ENCODE peak calls at places on chromosomes 1 and 21, in seven cellular contexts. One of them, this sample, is unnamed.

GRCh38 chr1:19398309-19398760 is 86.2 kb downstream of the SLC66A1 start:
- DNase-seq in kidney glomerular epithelial cell: peak
- DNase-seq in activated CD4-positive, alpha-beta T cell treated with anti-CD3 and anti-CD28 coated beads, Interleukin-2, amount 50 U/mL, for 24 hours: no peak
- DNase-seq in CD8-positive, alpha-beta T cell: no peak
- DNase-seq in HEK293T: no peak
- DNase-seq in lower lobe of right lung: no peak
- DNase-seq in NB4: no peak
- DNase-seq in this sample: peak

GRCh38 chr1:35560256-35561225 is 2.9 kb downstream of the NCDN start:
- DNase-seq in NB4: no peak
- DNase-seq in activated CD4-positive, alpha-beta T cell treated with anti-CD3 and anti-CD28 coated beads, Interleukin-2, amount 50 U/mL, for 24 hours: no peak
- DNase-seq in HEK293T: no peak
- DNase-seq in lower lobe of right lung: peak
- DNase-seq in CD8-positive, alpha-beta T cell: no peak
- DNase-seq in kidney glomerular epithelial cell: no peak
- DNase-seq in this sample: no peak

GRCh38 chr1:15678578-15678977 is 5.5 kb upstream of the PLEKHM2 start:
- DNase-seq in kidney glomerular epithelial cell: peak
- DNase-seq in activated CD4-positive, alpha-beta T cell treated with anti-CD3 and anti-CD28 coated beads, Interleukin-2, amount 50 U/mL, for 24 hours: no peak
- DNase-seq in NB4: peak
- DNase-seq in CD8-positive, alpha-beta T cell: no peak
- DNase-seq in HEK293T: no peak
- DNase-seq in lower lobe of right lung: no peak
- DNase-seq in this sample: peak

GRCh38 chr1:246219508-246220030 is 287.5 kb downstream of the SMYD3 start:
- DNase-seq in lower lobe of right lung: no peak
- DNase-seq in NB4: peak
- DNase-seq in HEK293T: no peak
- DNase-seq in activated CD4-positive, alpha-beta T cell treated with anti-CD3 and anti-CD28 coated beads, Interleukin-2, amount 50 U/mL, for 24 hours: no peak
- DNase-seq in CD8-positive, alpha-beta T cell: no peak
- DNase-seq in kidney glomerular epithelial cell: no peak
- DNase-seq in this sample: no peak

GRCh38 chr1:114330451-114330983 is 176.8 kb upstream of the SYT6 start:
- DNase-seq in kidney glomerular epithelial cell: no peak
- DNase-seq in NB4: no peak
- DNase-seq in activated CD4-positive, alpha-beta T cell treated with anti-CD3 and anti-CD28 coated beads, Interleukin-2, amount 50 U/mL, for 24 hours: no peak
- DNase-seq in lower lobe of right lung: no peak
- DNase-seq in HEK293T: no peak
- DNase-seq in CD8-positive, alpha-beta T cell: no peak
- DNase-seq in this sample: no peak

GRCh38 chr1:219038398-219038797 is 135.3 kb upstream of the LYPLAL1 start:
- DNase-seq in CD8-positive, alpha-beta T cell: no peak
- DNase-seq in activated CD4-positive, alpha-beta T cell treated with anti-CD3 and anti-CD28 coated beads, Interleukin-2, amount 50 U/mL, for 24 hours: no peak
- DNase-seq in lower lobe of right lung: no peak
- DNase-seq in NB4: no peak
- DNase-seq in kidney glomerular epithelial cell: no peak
- DNase-seq in HEK293T: no peak
- DNase-seq in this sample: no peak

GRCh38 chr1:154534263-154534844 is 24.1 kb downstream of the UBE2Q1 start:
- DNase-seq in CD8-positive, alpha-beta T cell: no peak
- DNase-seq in kidney glomerular epithelial cell: peak
- DNase-seq in NB4: peak
- DNase-seq in HEK293T: peak
- DNase-seq in lower lobe of right lung: no peak
- DNase-seq in activated CD4-positive, alpha-beta T cell treated with anti-CD3 and anti-CD28 coated beads, Interleukin-2, amount 50 U/mL, for 24 hours: no peak
- DNase-seq in this sample: peak

GRCh38 chr1:87556326-87556725 is 227.6 kb downstream of the LMO4 start:
- DNase-seq in CD8-positive, alpha-beta T cell: no peak
- DNase-seq in HEK293T: no peak
- DNase-seq in NB4: no peak
- DNase-seq in lower lobe of right lung: no peak
- DNase-seq in activated CD4-positive, alpha-beta T cell treated with anti-CD3 and anti-CD28 coated beads, Interleukin-2, amount 50 U/mL, for 24 hours: no peak
- DNase-seq in kidney glomerular epithelial cell: no peak
- DNase-seq in this sample: no peak

GRCh38 chr1:61432616-61433388 is 292.1 kb downstream of the TM2D1 start:
- DNase-seq in CD8-positive, alpha-beta T cell: no peak
- DNase-seq in NB4: no peak
- DNase-seq in lower lobe of right lung: no peak
- DNase-seq in activated CD4-positive, alpha-beta T cell treated with anti-CD3 and anti-CD28 coated beads, Interleukin-2, amount 50 U/mL, for 24 hours: no peak
- DNase-seq in HEK293T: no peak
- DNase-seq in kidney glomerular epithelial cell: no peak
- DNase-seq in this sample: no peak

GRCh38 chr1:230308039-230308438 is 118.1 kb downstream of the PGBD5 start:
- DNase-seq in kidney glomerular epithelial cell: peak
- DNase-seq in activated CD4-positive, alpha-beta T cell treated with anti-CD3 and anti-CD28 coated beads, Interleukin-2, amount 50 U/mL, for 24 hours: no peak
- DNase-seq in CD8-positive, alpha-beta T cell: no peak
- DNase-seq in HEK293T: no peak
- DNase-seq in NB4: no peak
- DNase-seq in lower lobe of right lung: peak
- DNase-seq in this sample: peak

GRCh38 chr1:111569913-111570312 is 49.7 kb upstream of the RAP1A start:
- DNase-seq in NB4: no peak
- DNase-seq in HEK293T: no peak
- DNase-seq in lower lobe of right lung: no peak
- DNase-seq in CD8-positive, alpha-beta T cell: no peak
- DNase-seq in kidney glomerular epithelial cell: no peak
- DNase-seq in activated CD4-positive, alpha-beta T cell treated with anti-CD3 and anti-CD28 coated beads, Interleukin-2, amount 50 U/mL, for 24 hours: no peak
- DNase-seq in this sample: no peak

GRCh38 chr1:173474097-173474779 is 2.9 kb upstream of the PRDX6 start:
- DNase-seq in kidney glomerular epithelial cell: no peak
- DNase-seq in CD8-positive, alpha-beta T cell: no peak
- DNase-seq in NB4: no peak
- DNase-seq in HEK293T: no peak
- DNase-seq in lower lobe of right lung: no peak
- DNase-seq in activated CD4-positive, alpha-beta T cell treated with anti-CD3 and anti-CD28 coated beads, Interleukin-2, amount 50 U/mL, for 24 hours: no peak
- DNase-seq in this sample: no peak

GRCh38 chr21:35578350-35578782 is 482.0 kb downstream of the SETD4 start:
- DNase-seq in activated CD4-positive, alpha-beta T cell treated with anti-CD3 and anti-CD28 coated beads, Interleukin-2, amount 50 U/mL, for 24 hours: no peak
- DNase-seq in CD8-positive, alpha-beta T cell: no peak
- DNase-seq in kidney glomerular epithelial cell: peak
- DNase-seq in NB4: no peak
- DNase-seq in HEK293T: no peak
- DNase-seq in lower lobe of right lung: no peak
- DNase-seq in this sample: no peak

GRCh38 chr21:44521928-44522752 is 17.9 kb downstream of the KRTAP10-1 start:
- DNase-seq in HEK293T: no peak
- DNase-seq in kidney glomerular epithelial cell: no peak
- DNase-seq in NB4: no peak
- DNase-seq in lower lobe of right lung: peak
- DNase-seq in activated CD4-positive, alpha-beta T cell treated with anti-CD3 and anti-CD28 coated beads, Interleukin-2, amount 50 U/mL, for 24 hours: no peak
- DNase-seq in CD8-positive, alpha-beta T cell: no peak
- DNase-seq in this sample: no peak

GRCh38 chr1:51990478-51990965 is at the start of gene RAB3B:
- DNase-seq in NB4: peak
- DNase-seq in activated CD4-positive, alpha-beta T cell treated with anti-CD3 and anti-CD28 coated beads, Interleukin-2, amount 50 U/mL, for 24 hours: peak
- DNase-seq in CD8-positive, alpha-beta T cell: peak
- DNase-seq in HEK293T: peak
- DNase-seq in kidney glomerular epithelial cell: peak
- DNase-seq in lower lobe of right lung: peak
- DNase-seq in this sample: peak

GRCh38 chr21:17612023-17612564 is 607 bp downstream of the BTG3 start:
- DNase-seq in HEK293T: no peak
- DNase-seq in kidney glomerular epithelial cell: peak
- DNase-seq in NB4: peak
- DNase-seq in CD8-positive, alpha-beta T cell: peak
- DNase-seq in lower lobe of right lung: peak
- DNase-seq in activated CD4-positive, alpha-beta T cell treated with anti-CD3 and anti-CD28 coated beads, Interleukin-2, amount 50 U/mL, for 24 hours: no peak
- DNase-seq in this sample: peak

GRCh38 chr1:231558711-231559205 is 30.3 kb downstream of the TSNAX start:
- DNase-seq in lower lobe of right lung: no peak
- DNase-seq in HEK293T: no peak
- DNase-seq in CD8-positive, alpha-beta T cell: no peak
- DNase-seq in kidney glomerular epithelial cell: no peak
- DNase-seq in NB4: no peak
- DNase-seq in activated CD4-positive, alpha-beta T cell treated with anti-CD3 and anti-CD28 coated beads, Interleukin-2, amount 50 U/mL, for 24 hours: no peak
- DNase-seq in this sample: no peak

GRCh38 chr1:22443332-22443731 is 8.3 kb upstream of the ZBTB40 start:
- DNase-seq in CD8-positive, alpha-beta T cell: no peak
- DNase-seq in kidney glomerular epithelial cell: no peak
- DNase-seq in NB4: no peak
- DNase-seq in lower lobe of right lung: no peak
- DNase-seq in activated CD4-positive, alpha-beta T cell treated with anti-CD3 and anti-CD28 coated beads, Interleukin-2, amount 50 U/mL, for 24 hours: no peak
- DNase-seq in HEK293T: no peak
- DNase-seq in this sample: no peak

GRCh38 chr1:6239213-6239752 is 3.5 kb upstream of the ICMT start:
- DNase-seq in activated CD4-positive, alpha-beta T cell treated with anti-CD3 and anti-CD28 coated beads, Interleukin-2, amount 50 U/mL, for 24 hours: no peak
- DNase-seq in kidney glomerular epithelial cell: no peak
- DNase-seq in HEK293T: no peak
- DNase-seq in NB4: no peak
- DNase-seq in CD8-positive, alpha-beta T cell: no peak
- DNase-seq in lower lobe of right lung: no peak
- DNase-seq in this sample: no peak

GRCh38 chr1:109933856-109934711 is 23.4 kb downstream of the CSF1 start:
- DNase-seq in NB4: peak
- DNase-seq in kidney glomerular epithelial cell: peak
- DNase-seq in lower lobe of right lung: no peak
- DNase-seq in HEK293T: no peak
- DNase-seq in CD8-positive, alpha-beta T cell: no peak
- DNase-seq in activated CD4-positive, alpha-beta T cell treated with anti-CD3 and anti-CD28 coated beads, Interleukin-2, amount 50 U/mL, for 24 hours: no peak
- DNase-seq in this sample: no peak

GRCh38 chr1:172487550-172487949 is 43.7 kb upstream of the PIGC start:
- DNase-seq in activated CD4-positive, alpha-beta T cell treated with anti-CD3 and anti-CD28 coated beads, Interleukin-2, amount 50 U/mL, for 24 hours: no peak
- DNase-seq in HEK293T: no peak
- DNase-seq in CD8-positive, alpha-beta T cell: no peak
- DNase-seq in NB4: no peak
- DNase-seq in lower lobe of right lung: no peak
- DNase-seq in kidney glomerular epithelial cell: no peak
- DNase-seq in this sample: no peak

GRCh38 chr21:44375686-44376320 is 22.4 kb downstream of the TRPM2 start:
- DNase-seq in lower lobe of right lung: no peak
- DNase-seq in HEK293T: no peak
- DNase-seq in kidney glomerular epithelial cell: no peak
- DNase-seq in NB4: no peak
- DNase-seq in activated CD4-positive, alpha-beta T cell treated with anti-CD3 and anti-CD28 coated beads, Interleukin-2, amount 50 U/mL, for 24 hours: no peak
- DNase-seq in CD8-positive, alpha-beta T cell: no peak
- DNase-seq in this sample: no peak

GRCh38 chr1:232512712-232513111 is 117.2 kb downstream of the SIPA1L2 start:
- DNase-seq in lower lobe of right lung: no peak
- DNase-seq in kidney glomerular epithelial cell: no peak
- DNase-seq in CD8-positive, alpha-beta T cell: no peak
- DNase-seq in activated CD4-positive, alpha-beta T cell treated with anti-CD3 and anti-CD28 coated beads, Interleukin-2, amount 50 U/mL, for 24 hours: no peak
- DNase-seq in NB4: no peak
- DNase-seq in HEK293T: no peak
- DNase-seq in this sample: no peak

GRCh38 chr1:198316681-198317080 is 159.9 kb downstream of the NEK7 start:
- DNase-seq in activated CD4-positive, alpha-beta T cell treated with anti-CD3 and anti-CD28 coated beads, Interleukin-2, amount 50 U/mL, for 24 hours: no peak
- DNase-seq in NB4: no peak
- DNase-seq in kidney glomerular epithelial cell: no peak
- DNase-seq in HEK293T: no peak
- DNase-seq in CD8-positive, alpha-beta T cell: no peak
- DNase-seq in lower lobe of right lung: no peak
- DNase-seq in this sample: no peak

GRCh38 chr1:201748331-201748730 is 80.6 kb upstream of the IPO9 start:
- DNase-seq in CD8-positive, alpha-beta T cell: no peak
- DNase-seq in NB4: no peak
- DNase-seq in activated CD4-positive, alpha-beta T cell treated with anti-CD3 and anti-CD28 coated beads, Interleukin-2, amount 50 U/mL, for 24 hours: no peak
- DNase-seq in lower lobe of right lung: no peak
- DNase-seq in HEK293T: no peak
- DNase-seq in kidney glomerular epithelial cell: peak
- DNase-seq in this sample: no peak

GRCh38 chr1:1212780-1213152 is 1.2 kb downstream of the TNFRSF4 start:
- DNase-seq in lower lobe of right lung: peak
- DNase-seq in NB4: peak
- DNase-seq in HEK293T: no peak
- DNase-seq in CD8-positive, alpha-beta T cell: no peak
- DNase-seq in kidney glomerular epithelial cell: no peak
- DNase-seq in activated CD4-positive, alpha-beta T cell treated with anti-CD3 and anti-CD28 coated beads, Interleukin-2, amount 50 U/mL, for 24 hours: no peak
- DNase-seq in this sample: no peak

GRCh38 chr1:56073614-56074356 is 505.6 kb downstream of the PLPP3 start:
- DNase-seq in CD8-positive, alpha-beta T cell: no peak
- DNase-seq in NB4: no peak
- DNase-seq in lower lobe of right lung: no peak
- DNase-seq in HEK293T: no peak
- DNase-seq in activated CD4-positive, alpha-beta T cell treated with anti-CD3 and anti-CD28 coated beads, Interleukin-2, amount 50 U/mL, for 24 hours: no peak
- DNase-seq in kidney glomerular epithelial cell: no peak
- DNase-seq in this sample: no peak

GRCh38 chr1:94239796-94240195 is 2.4 kb upstream of the ARHGAP29 start:
- DNase-seq in kidney glomerular epithelial cell: no peak
- DNase-seq in HEK293T: no peak
- DNase-seq in NB4: no peak
- DNase-seq in activated CD4-positive, alpha-beta T cell treated with anti-CD3 and anti-CD28 coated beads, Interleukin-2, amount 50 U/mL, for 24 hours: no peak
- DNase-seq in lower lobe of right lung: no peak
- DNase-seq in CD8-positive, alpha-beta T cell: no peak
- DNase-seq in this sample: no peak

GRCh38 chr1:199151634-199152429 is 513.0 kb downstream of the PTPRC start:
- DNase-seq in HEK293T: no peak
- DNase-seq in CD8-positive, alpha-beta T cell: no peak
- DNase-seq in NB4: no peak
- DNase-seq in kidney glomerular epithelial cell: no peak
- DNase-seq in activated CD4-positive, alpha-beta T cell treated with anti-CD3 and anti-CD28 coated beads, Interleukin-2, amount 50 U/mL, for 24 hours: no peak
- DNase-seq in lower lobe of right lung: no peak
- DNase-seq in this sample: no peak

GRCh38 chr21:44485254-44485793 is 30.0 kb downstream of the LRRC3 start:
- DNase-seq in NB4: no peak
- DNase-seq in activated CD4-positive, alpha-beta T cell treated with anti-CD3 and anti-CD28 coated beads, Interleukin-2, amount 50 U/mL, for 24 hours: peak
- DNase-seq in lower lobe of right lung: no peak
- DNase-seq in HEK293T: no peak
- DNase-seq in kidney glomerular epithelial cell: no peak
- DNase-seq in CD8-positive, alpha-beta T cell: no peak
- DNase-seq in this sample: peak

GRCh38 chr1:79295967-79296366 is 289.4 kb upstream of the ADGRL4 start:
- DNase-seq in HEK293T: no peak
- DNase-seq in activated CD4-positive, alpha-beta T cell treated with anti-CD3 and anti-CD28 coated beads, Interleukin-2, amount 50 U/mL, for 24 hours: no peak
- DNase-seq in NB4: no peak
- DNase-seq in CD8-positive, alpha-beta T cell: no peak
- DNase-seq in kidney glomerular epithelial cell: no peak
- DNase-seq in lower lobe of right lung: no peak
- DNase-seq in this sample: no peak

GRCh38 chr1:91221017-91221416 is 183.6 kb downstream of the HFM1 start:
- DNase-seq in NB4: no peak
- DNase-seq in lower lobe of right lung: no peak
- DNase-seq in HEK293T: no peak
- DNase-seq in kidney glomerular epithelial cell: no peak
- DNase-seq in CD8-positive, alpha-beta T cell: no peak
- DNase-seq in activated CD4-positive, alpha-beta T cell treated with anti-CD3 and anti-CD28 coated beads, Interleukin-2, amount 50 U/mL, for 24 hours: no peak
- DNase-seq in this sample: peak

GRCh38 chr1:7117265-7117598 is 332.0 kb downstream of the CAMTA1 start:
- DNase-seq in activated CD4-positive, alpha-beta T cell treated with anti-CD3 and anti-CD28 coated beads, Interleukin-2, amount 50 U/mL, for 24 hours: no peak
- DNase-seq in kidney glomerular epithelial cell: no peak
- DNase-seq in HEK293T: no peak
- DNase-seq in NB4: no peak
- DNase-seq in CD8-positive, alpha-beta T cell: no peak
- DNase-seq in lower lobe of right lung: no peak
- DNase-seq in this sample: no peak

GRCh38 chr1:203776636-203777035 is 11.7 kb downstream of the LAX1 start:
- DNase-seq in lower lobe of right lung: no peak
- DNase-seq in HEK293T: no peak
- DNase-seq in CD8-positive, alpha-beta T cell: no peak
- DNase-seq in kidney glomerular epithelial cell: no peak
- DNase-seq in NB4: peak
- DNase-seq in activated CD4-positive, alpha-beta T cell treated with anti-CD3 and anti-CD28 coated beads, Interleukin-2, amount 50 U/mL, for 24 hours: no peak
- DNase-seq in this sample: peak

GRCh38 chr1:41355356-41355755 is 5.9 kb upstream of the FOXO6 start:
- DNase-seq in CD8-positive, alpha-beta T cell: no peak
- DNase-seq in activated CD4-positive, alpha-beta T cell treated with anti-CD3 and anti-CD28 coated beads, Interleukin-2, amount 50 U/mL, for 24 hours: no peak
- DNase-seq in HEK293T: no peak
- DNase-seq in kidney glomerular epithelial cell: no peak
- DNase-seq in lower lobe of right lung: no peak
- DNase-seq in NB4: no peak
- DNase-seq in this sample: no peak